ENCODE peak calls at places on chromosomes 7 and 10, in five cellular contexts. F is ovary, H is germinal center, V is AG09319, E is globus pallidus. M is an unnamed sample.

GRCh38 chr10:17479015-17479615 is 24.7 kb upstream of the ST8SIA6 start:
- DNase-seq in F (no peak), H (no peak), V (no peak), E (no peak), M (no peak)

GRCh38 chr10:126511917-126512487 is 123.7 kb upstream of the ADAM12 start:
- DNase-seq in F (no peak), H (no peak), V (no peak), E (no peak), M (no peak)

GRCh38 chr10:75868601-75869000 is 437.2 kb downstream of the LRMDA start:
- DNase-seq in F (no peak), H (no peak), V (no peak), E (no peak), M (no peak)

GRCh38 chr10:110779489-110779888 is 92.2 kb upstream of the PDCD4 start:
- DNase-seq in F (no peak), H (no peak), V (no peak), E (no peak), M (no peak)

GRCh38 chr10:35399414-35400009 is 63.2 kb downstream of the CCNY start:
- DNase-seq in F (no peak), H (no peak), V (no peak), E (no peak), M (no peak)

GRCh38 chr7:17406756-17407155 is 108.3 kb downstream of the AHR start:
- DNase-seq in F (no peak), H (no peak), V (peak; percentile 12), E (no peak), M (no peak)

GRCh38 chr7:150982348-150982747 is 4.2 kb upstream of the KCNH2 start:
- DNase-seq in F (no peak), H (no peak), V (no peak), E (peak; percentile 95), M (no peak)

GRCh38 chr7:7176421-7177043 is 5.8 kb upstream of the C1GALT1 start:
- DNase-seq in F (no peak), H (no peak), V (no peak), E (no peak), M (no peak)

GRCh38 chr10:59176241-59177030 is at the start of gene PHYHIPL:
- DNase-seq in F (peak; percentile 8), H (no peak), V (no peak), E (peak; percentile 71), M (no peak)

GRCh38 chr10:84008878-84009277 is 130.4 kb upstream of the GHITM start:
- DNase-seq in F (no peak), H (peak; percentile 39), V (no peak), E (no peak), M (peak; percentile 29)

GRCh38 chr7:100680589-100681271 is 7.2 kb downstream of the GNB2 start:
- DNase-seq in F (peak; percentile 47), H (no peak), V (no peak), E (no peak), M (peak; percentile 31)

GRCh38 chr10:117929321-117930067 is 117.2 kb downstream of the RAB11FIP2 start:
- DNase-seq in F (no peak), H (no peak), V (no peak), E (no peak), M (no peak)

GRCh38 chr7:41085244-41085643 is 617.6 kb downstream of the INHBA start:
- DNase-seq in F (no peak), H (no peak), V (no peak), E (no peak), M (no peak)

GRCh38 chr7:131895541-131896173 is 339.2 kb upstream of the PODXL start:
- DNase-seq in F (no peak), H (no peak), V (peak; percentile 18), E (no peak), M (no peak)

GRCh38 chr7:42142089-42142488 is 94.9 kb downstream of the GLI3 start:
- DNase-seq in F (no peak), H (no peak), V (no peak), E (no peak), M (no peak)

M was measured in left cardiac atrium.